ENCODE peak calls at places on chromosomes 2 and 18, in nine cellular contexts. One of them, this sample, is unnamed.

GRCh38 chr2:56615750-56616149 is 432.0 kb downstream of the CCDC85A start:
- DNase-seq in hepatocyte: no peak
- DNase-seq in fibroblast of mammary gland: no peak
- DNase-seq in nephron progenitor cell: no peak
- DNase-seq in breast epithelium: no peak
- DNase-seq in cardiac fibroblast: no peak
- DNase-seq in transverse colon: no peak
- DNase-seq in GM20000: no peak
- DNase-seq in CD8-positive, alpha-beta T cell: no peak
- DNase-seq in this sample: no peak

GRCh38 chr18:62768172-62768943 is 53.0 kb downstream of the PHLPP1 start:
- DNase-seq in GM20000: no peak
- DNase-seq in hepatocyte: no peak
- DNase-seq in CD8-positive, alpha-beta T cell: no peak
- DNase-seq in cardiac fibroblast: no peak
- DNase-seq in nephron progenitor cell: no peak
- DNase-seq in breast epithelium: no peak
- DNase-seq in transverse colon: no peak
- DNase-seq in fibroblast of mammary gland: peak; percentile 44
- DNase-seq in this sample: no peak

GRCh38 chr2:195566201-195566600 is 90.8 kb upstream of the SLC39A10 start:
- DNase-seq in breast epithelium: no peak
- DNase-seq in hepatocyte: no peak
- DNase-seq in transverse colon: no peak
- DNase-seq in fibroblast of mammary gland: no peak
- DNase-seq in nephron progenitor cell: no peak
- DNase-seq in cardiac fibroblast: no peak
- DNase-seq in GM20000: no peak
- DNase-seq in CD8-positive, alpha-beta T cell: no peak
- DNase-seq in this sample: no peak

GRCh38 chr2:40257812-40258457 is 194.0 kb downstream of the SLC8A1 start:
- DNase-seq in transverse colon: no peak
- DNase-seq in GM20000: no peak
- DNase-seq in fibroblast of mammary gland: no peak
- DNase-seq in nephron progenitor cell: no peak
- DNase-seq in cardiac fibroblast: no peak
- DNase-seq in breast epithelium: no peak
- DNase-seq in hepatocyte: no peak
- DNase-seq in CD8-positive, alpha-beta T cell: no peak
- DNase-seq in this sample: no peak

GRCh38 chr2:128405981-128406601 is 87.4 kb upstream of the HS6ST1 start:
- DNase-seq in nephron progenitor cell: no peak
- DNase-seq in hepatocyte: no peak
- DNase-seq in fibroblast of mammary gland: no peak
- DNase-seq in GM20000: no peak
- DNase-seq in CD8-positive, alpha-beta T cell: no peak
- DNase-seq in cardiac fibroblast: no peak
- DNase-seq in transverse colon: peak; percentile 1
- DNase-seq in breast epithelium: no peak
- DNase-seq in this sample: no peak

GRCh38 chr2:33086400-33087015 is 139.8 kb downstream of the LTBP1 start:
- DNase-seq in fibroblast of mammary gland: peak; percentile 36
- DNase-seq in cardiac fibroblast: peak; percentile 58
- DNase-seq in hepatocyte: no peak
- DNase-seq in transverse colon: peak; percentile 14
- DNase-seq in breast epithelium: no peak
- DNase-seq in nephron progenitor cell: no peak
- DNase-seq in CD8-positive, alpha-beta T cell: no peak
- DNase-seq in GM20000: no peak
- DNase-seq in this sample: no peak

GRCh38 chr2:37786153-37786809 is 114.8 kb upstream of the CDC42EP3 start:
- DNase-seq in GM20000: no peak
- DNase-seq in cardiac fibroblast: no peak
- DNase-seq in fibroblast of mammary gland: no peak
- DNase-seq in nephron progenitor cell: no peak
- DNase-seq in breast epithelium: no peak
- DNase-seq in CD8-positive, alpha-beta T cell: no peak
- DNase-seq in hepatocyte: no peak
- DNase-seq in transverse colon: no peak
- DNase-seq in this sample: no peak

GRCh38 chr2:26148501-26148900 is 24.4 kb upstream of the GAREM2 start:
- DNase-seq in cardiac fibroblast: peak; percentile 23
- DNase-seq in CD8-positive, alpha-beta T cell: no peak
- DNase-seq in fibroblast of mammary gland: no peak
- DNase-seq in GM20000: no peak
- DNase-seq in transverse colon: no peak
- DNase-seq in hepatocyte: no peak
- DNase-seq in breast epithelium: no peak
- DNase-seq in nephron progenitor cell: no peak
- DNase-seq in this sample: no peak

GRCh38 chr2:223973606-223974005 is 16.3 kb downstream of the MRPL44 start:
- DNase-seq in nephron progenitor cell: no peak
- DNase-seq in breast epithelium: no peak
- DNase-seq in GM20000: no peak
- DNase-seq in fibroblast of mammary gland: no peak
- DNase-seq in hepatocyte: no peak
- DNase-seq in transverse colon: no peak
- DNase-seq in cardiac fibroblast: no peak
- DNase-seq in CD8-positive, alpha-beta T cell: no peak
- DNase-seq in this sample: no peak

GRCh38 chr2:186546842-186547241 is 43.0 kb upstream of the ITGAV start:
- DNase-seq in transverse colon: no peak
- DNase-seq in GM20000: no peak
- DNase-seq in fibroblast of mammary gland: peak; percentile 56
- DNase-seq in CD8-positive, alpha-beta T cell: no peak
- DNase-seq in hepatocyte: no peak
- DNase-seq in cardiac fibroblast: peak; percentile 52
- DNase-seq in nephron progenitor cell: no peak
- DNase-seq in breast epithelium: no peak
- DNase-seq in this sample: no peak

GRCh38 chr2:85601771-85602475 is 575 bp downstream of the TMEM150A start:
- DNase-seq in fibroblast of mammary gland: no peak
- DNase-seq in hepatocyte: peak; percentile 59
- DNase-seq in breast epithelium: peak; percentile 78
- DNase-seq in GM20000: peak; percentile 49
- DNase-seq in CD8-positive, alpha-beta T cell: no peak
- DNase-seq in transverse colon: peak; percentile 73
- DNase-seq in nephron progenitor cell: peak; percentile 72
- DNase-seq in cardiac fibroblast: peak; percentile 36
- DNase-seq in this sample: no peak

GRCh38 chr2:37436324-37436723 is 91.9 kb downstream of the QPCT start:
- DNase-seq in fibroblast of mammary gland: no peak
- DNase-seq in cardiac fibroblast: peak; percentile 12
- DNase-seq in hepatocyte: no peak
- DNase-seq in CD8-positive, alpha-beta T cell: no peak
- DNase-seq in GM20000: no peak
- DNase-seq in breast epithelium: no peak
- DNase-seq in transverse colon: no peak
- DNase-seq in nephron progenitor cell: no peak
- DNase-seq in this sample: no peak

GRCh38 chr2:159054985-159055384 is 86.5 kb downstream of the TANC1 start:
- DNase-seq in transverse colon: no peak
- DNase-seq in cardiac fibroblast: no peak
- DNase-seq in breast epithelium: no peak
- DNase-seq in nephron progenitor cell: no peak
- DNase-seq in CD8-positive, alpha-beta T cell: no peak
- DNase-seq in fibroblast of mammary gland: no peak
- DNase-seq in hepatocyte: no peak
- DNase-seq in GM20000: no peak
- DNase-seq in this sample: no peak

GRCh38 chr2:217127744-217128143 is 267.9 kb upstream of the TNP1 start:
- DNase-seq in fibroblast of mammary gland: no peak
- DNase-seq in GM20000: no peak
- DNase-seq in nephron progenitor cell: no peak
- DNase-seq in hepatocyte: no peak
- DNase-seq in breast epithelium: no peak
- DNase-seq in transverse colon: no peak
- DNase-seq in cardiac fibroblast: no peak
- DNase-seq in CD8-positive, alpha-beta T cell: no peak
- DNase-seq in this sample: no peak

GRCh38 chr2:48270209-48270608 is 259.7 kb upstream of the STON1 start:
- DNase-seq in hepatocyte: peak; percentile 31
- DNase-seq in GM20000: no peak
- DNase-seq in nephron progenitor cell: no peak
- DNase-seq in CD8-positive, alpha-beta T cell: no peak
- DNase-seq in transverse colon: no peak
- DNase-seq in breast epithelium: no peak
- DNase-seq in cardiac fibroblast: no peak
- DNase-seq in fibroblast of mammary gland: no peak
- DNase-seq in this sample: no peak

GRCh38 chr2:74399785-74400184 is 19.7 kb upstream of the DCTN1 start:
- DNase-seq in hepatocyte: no peak
- DNase-seq in nephron progenitor cell: no peak
- DNase-seq in cardiac fibroblast: peak; percentile 69
- DNase-seq in fibroblast of mammary gland: peak; percentile 51
- DNase-seq in breast epithelium: no peak
- DNase-seq in transverse colon: no peak
- DNase-seq in CD8-positive, alpha-beta T cell: no peak
- DNase-seq in GM20000: no peak
- DNase-seq in this sample: no peak

GRCh38 chr18:27223570-27224340 is 38.6 kb upstream of the CHST9 start:
- DNase-seq in transverse colon: no peak
- DNase-seq in GM20000: no peak
- DNase-seq in cardiac fibroblast: no peak
- DNase-seq in hepatocyte: no peak
- DNase-seq in breast epithelium: no peak
- DNase-seq in fibroblast of mammary gland: no peak
- DNase-seq in nephron progenitor cell: no peak
- DNase-seq in CD8-positive, alpha-beta T cell: no peak
- DNase-seq in this sample: no peak

DNA sequence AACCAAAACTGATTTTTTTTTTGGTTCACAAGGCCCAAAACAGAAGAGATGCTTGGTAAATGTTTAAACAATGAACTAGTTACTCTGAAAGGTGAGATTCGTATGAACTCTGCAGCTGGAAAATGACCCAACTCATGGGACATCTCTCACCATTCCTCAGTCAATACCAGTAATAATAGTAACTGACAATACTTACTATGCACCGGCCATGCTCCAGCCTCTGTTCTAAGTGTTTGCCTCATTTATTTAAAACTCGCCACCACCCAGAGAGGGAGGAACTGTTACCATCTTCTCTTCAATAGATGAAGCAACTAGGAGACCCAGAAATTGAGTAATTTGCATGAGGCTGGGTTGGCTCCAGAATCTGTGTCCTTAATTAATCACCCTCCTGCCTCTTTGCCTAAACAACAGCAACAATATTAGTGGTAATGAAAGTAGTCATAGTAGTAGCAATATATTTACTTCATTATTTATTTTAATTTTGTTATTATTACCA is 130.4 kb downstream of the CTIF start:
- DNase-seq in hepatocyte: no peak
- DNase-seq in transverse colon: no peak
- DNase-seq in breast epithelium: no peak
- DNase-seq in GM20000: no peak
- DNase-seq in fibroblast of mammary gland: no peak
- DNase-seq in CD8-positive, alpha-beta T cell: no peak
- DNase-seq in cardiac fibroblast: no peak
- DNase-seq in nephron progenitor cell: no peak
- DNase-seq in this sample: no peak
- TF ChIP-seq CTCF in hepatocyte: peak; percentile 1
- TF ChIP-seq CTCF in transverse colon: no peak
- TF ChIP-seq CTCF in breast epithelium: no peak
- TF ChIP-seq CTCF in GM20000: no peak
- TF ChIP-seq CTCF in fibroblast of mammary gland: no peak
- TF ChIP-seq CTCF in CD8-positive, alpha-beta T cell: no peak
- TF ChIP-seq CTCF in cardiac fibroblast: no peak
- TF ChIP-seq CTCF in nephron progenitor cell: no peak
- TF ChIP-seq CTCF in this sample: no peak

GRCh38 chr2:20678751-20679150 is 11.8 kb downstream of the GDF7 start:
- DNase-seq in transverse colon: no peak
- DNase-seq in fibroblast of mammary gland: no peak
- DNase-seq in GM20000: no peak
- DNase-seq in cardiac fibroblast: no peak
- DNase-seq in CD8-positive, alpha-beta T cell: no peak
- DNase-seq in nephron progenitor cell: no peak
- DNase-seq in breast epithelium: no peak
- DNase-seq in hepatocyte: no peak
- DNase-seq in this sample: no peak

GRCh38 chr2:20680744-20681143 is 13.8 kb downstream of the GDF7 start:
- DNase-seq in CD8-positive, alpha-beta T cell: no peak
- DNase-seq in transverse colon: no peak
- DNase-seq in cardiac fibroblast: no peak
- DNase-seq in GM20000: no peak
- DNase-seq in breast epithelium: no peak
- DNase-seq in nephron progenitor cell: no peak
- DNase-seq in fibroblast of mammary gland: no peak
- DNase-seq in hepatocyte: no peak
- DNase-seq in this sample: no peak

GRCh38 chr2:20677301-20678176 is 10.6 kb downstream of the GDF7 start:
- DNase-seq in GM20000: no peak
- DNase-seq in cardiac fibroblast: no peak
- DNase-seq in nephron progenitor cell: no peak
- DNase-seq in breast epithelium: no peak
- DNase-seq in transverse colon: no peak
- DNase-seq in CD8-positive, alpha-beta T cell: no peak
- DNase-seq in fibroblast of mammary gland: no peak
- DNase-seq in hepatocyte: no peak
- DNase-seq in this sample: peak; percentile 46

GRCh38 chr2:20684581-20685063 is 17.7 kb downstream of the GDF7 start:
- DNase-seq in cardiac fibroblast: no peak
- DNase-seq in transverse colon: no peak
- DNase-seq in CD8-positive, alpha-beta T cell: no peak
- DNase-seq in fibroblast of mammary gland: no peak
- DNase-seq in breast epithelium: no peak
- DNase-seq in hepatocyte: no peak
- DNase-seq in GM20000: no peak
- DNase-seq in nephron progenitor cell: no peak
- DNase-seq in this sample: no peak

GRCh38 chr2:20682166-20682565 is 15.2 kb downstream of the GDF7 start:
- DNase-seq in breast epithelium: no peak
- DNase-seq in CD8-positive, alpha-beta T cell: no peak
- DNase-seq in cardiac fibroblast: peak; percentile 37
- DNase-seq in transverse colon: no peak
- DNase-seq in hepatocyte: no peak
- DNase-seq in GM20000: no peak
- DNase-seq in nephron progenitor cell: no peak
- DNase-seq in fibroblast of mammary gland: no peak
- DNase-seq in this sample: no peak
- TF ChIP-seq CTCF in breast epithelium: no peak
- TF ChIP-seq CTCF in CD8-positive, alpha-beta T cell: no peak
- TF ChIP-seq CTCF in cardiac fibroblast: peak; percentile 61
- TF ChIP-seq CTCF in transverse colon: peak; percentile 40
- TF ChIP-seq CTCF in hepatocyte: peak; percentile 56
- TF ChIP-seq CTCF in GM20000: peak; percentile 6
- TF ChIP-seq CTCF in nephron progenitor cell: peak; percentile 47
- TF ChIP-seq CTCF in fibroblast of mammary gland: peak; percentile 49
- TF ChIP-seq CTCF in this sample: peak; percentile 48

GRCh38 chr2:178674122-178674521 is 133.1 kb downstream of the TTN start:
- DNase-seq in nephron progenitor cell: no peak
- DNase-seq in CD8-positive, alpha-beta T cell: no peak
- DNase-seq in breast epithelium: no peak
- DNase-seq in GM20000: no peak
- DNase-seq in transverse colon: no peak
- DNase-seq in hepatocyte: no peak
- DNase-seq in fibroblast of mammary gland: no peak
- DNase-seq in cardiac fibroblast: no peak
- DNase-seq in this sample: no peak
- TF ChIP-seq CTCF in nephron progenitor cell: peak; percentile 20
- TF ChIP-seq CTCF in CD8-positive, alpha-beta T cell: no peak
- TF ChIP-seq CTCF in breast epithelium: no peak
- TF ChIP-seq CTCF in GM20000: no peak
- TF ChIP-seq CTCF in transverse colon: no peak
- TF ChIP-seq CTCF in hepatocyte: no peak
- TF ChIP-seq CTCF in fibroblast of mammary gland: peak; percentile 24
- TF ChIP-seq CTCF in cardiac fibroblast: no peak
- TF ChIP-seq CTCF in this sample: no peak

GRCh38 chr2:73290049-73290839 is 3.1 kb downstream of the EGR4 start:
- DNase-seq in fibroblast of mammary gland: peak; percentile 46
- DNase-seq in CD8-positive, alpha-beta T cell: peak; percentile 33
- DNase-seq in breast epithelium: no peak
- DNase-seq in hepatocyte: peak; percentile 44
- DNase-seq in cardiac fibroblast: peak; percentile 48
- DNase-seq in transverse colon: peak; percentile 30
- DNase-seq in nephron progenitor cell: peak; percentile 15
- DNase-seq in GM20000: peak; percentile 71
- DNase-seq in this sample: peak; percentile 71
- TF ChIP-seq CTCF in fibroblast of mammary gland: peak; percentile 74
- TF ChIP-seq CTCF in CD8-positive, alpha-beta T cell: peak; percentile 74
- TF ChIP-seq CTCF in breast epithelium: no peak
- TF ChIP-seq CTCF in hepatocyte: peak; percentile 45
- TF ChIP-seq CTCF in cardiac fibroblast: peak; percentile 74
- TF ChIP-seq CTCF in transverse colon: peak; percentile 37
- TF ChIP-seq CTCF in nephron progenitor cell: peak; percentile 38
- TF ChIP-seq CTCF in GM20000: peak; percentile 68
- TF ChIP-seq CTCF in this sample: peak; percentile 83